ENCODE peak calls at places on chromosome 6, in six cellular contexts. One of them, this sample, is unnamed.

GRCh38 chr6:167827588-167828324 is 1.0 kb downstream of the AFDN start:
- DNase-seq in hippocampal formation: peak; percentile 36
- DNase-seq in occipital lobe: no peak
- DNase-seq in bronchial epithelial cell: no peak
- DNase-seq in stimulated activated CD4-positive, alpha-beta T cell treated with anti-CD3 and anti-CD28 coated beads, Interleukin-1b, Interleukin-23, amount 100 ng/mL, for 48 hours: peak; percentile 11
- DNase-seq in SK-MEL-5: peak; percentile 59
- DNase-seq in this sample: no peak

GRCh38 chr6:14865609-14866100 is 380.2 kb upstream of the JARID2 start:
- DNase-seq in bronchial epithelial cell: no peak
- DNase-seq in hippocampal formation: no peak
- DNase-seq in occipital lobe: no peak
- DNase-seq in SK-MEL-5: no peak
- DNase-seq in stimulated activated CD4-positive, alpha-beta T cell treated with anti-CD3 and anti-CD28 coated beads, Interleukin-1b, Interleukin-23, amount 100 ng/mL, for 48 hours: no peak
- DNase-seq in this sample: no peak

GRCh38 chr6:168884646-168885086 is 369.0 kb downstream of the THBS2 start:
- DNase-seq in occipital lobe: no peak
- DNase-seq in hippocampal formation: peak; percentile 70
- DNase-seq in bronchial epithelial cell: peak; percentile 6
- DNase-seq in stimulated activated CD4-positive, alpha-beta T cell treated with anti-CD3 and anti-CD28 coated beads, Interleukin-1b, Interleukin-23, amount 100 ng/mL, for 48 hours: peak; percentile 65
- DNase-seq in SK-MEL-5: peak; percentile 43
- DNase-seq in this sample: peak; percentile 49

GRCh38 chr6:40407239-40407638 is 179.9 kb downstream of the LRFN2 start:
- DNase-seq in hippocampal formation: no peak
- DNase-seq in stimulated activated CD4-positive, alpha-beta T cell treated with anti-CD3 and anti-CD28 coated beads, Interleukin-1b, Interleukin-23, amount 100 ng/mL, for 48 hours: no peak
- DNase-seq in SK-MEL-5: no peak
- DNase-seq in bronchial epithelial cell: no peak
- DNase-seq in occipital lobe: no peak
- DNase-seq in this sample: no peak

GRCh38 chr6:90109141-90109540 is 187.5 kb downstream of the BACH2 start:
- DNase-seq in SK-MEL-5: no peak
- DNase-seq in occipital lobe: no peak
- DNase-seq in hippocampal formation: no peak
- DNase-seq in bronchial epithelial cell: no peak
- DNase-seq in stimulated activated CD4-positive, alpha-beta T cell treated with anti-CD3 and anti-CD28 coated beads, Interleukin-1b, Interleukin-23, amount 100 ng/mL, for 48 hours: peak; percentile 48
- DNase-seq in this sample: no peak

GRCh38 chr6:152566040-152566875 is 70.9 kb downstream of the SYNE1 start:
- DNase-seq in stimulated activated CD4-positive, alpha-beta T cell treated with anti-CD3 and anti-CD28 coated beads, Interleukin-1b, Interleukin-23, amount 100 ng/mL, for 48 hours: no peak
- DNase-seq in occipital lobe: no peak
- DNase-seq in SK-MEL-5: no peak
- DNase-seq in bronchial epithelial cell: no peak
- DNase-seq in hippocampal formation: no peak
- DNase-seq in this sample: no peak

GRCh38 chr6:34200340-34200971 is 36.2 kb upstream of the HMGA1 start:
- DNase-seq in bronchial epithelial cell: no peak
- DNase-seq in hippocampal formation: no peak
- DNase-seq in occipital lobe: no peak
- DNase-seq in SK-MEL-5: peak; percentile 46
- DNase-seq in stimulated activated CD4-positive, alpha-beta T cell treated with anti-CD3 and anti-CD28 coated beads, Interleukin-1b, Interleukin-23, amount 100 ng/mL, for 48 hours: no peak
- DNase-seq in this sample: no peak

GRCh38 chr6:167858086-167858591 is 31.4 kb downstream of the AFDN start:
- DNase-seq in hippocampal formation: no peak
- DNase-seq in SK-MEL-5: no peak
- DNase-seq in occipital lobe: no peak
- DNase-seq in stimulated activated CD4-positive, alpha-beta T cell treated with anti-CD3 and anti-CD28 coated beads, Interleukin-1b, Interleukin-23, amount 100 ng/mL, for 48 hours: no peak
- DNase-seq in bronchial epithelial cell: no peak
- DNase-seq in this sample: no peak

GRCh38 chr6:87407531-87407895 is 259 bp upstream of the CFAP206 start:
- DNase-seq in occipital lobe: no peak
- DNase-seq in SK-MEL-5: peak; percentile 49
- DNase-seq in bronchial epithelial cell: peak; percentile 40
- DNase-seq in stimulated activated CD4-positive, alpha-beta T cell treated with anti-CD3 and anti-CD28 coated beads, Interleukin-1b, Interleukin-23, amount 100 ng/mL, for 48 hours: no peak
- DNase-seq in hippocampal formation: peak; percentile 45
- DNase-seq in this sample: no peak

GRCh38 chr6:116064626-116065025 is 3.9 kb upstream of the FRK start:
- DNase-seq in hippocampal formation: no peak
- DNase-seq in stimulated activated CD4-positive, alpha-beta T cell treated with anti-CD3 and anti-CD28 coated beads, Interleukin-1b, Interleukin-23, amount 100 ng/mL, for 48 hours: no peak
- DNase-seq in bronchial epithelial cell: no peak
- DNase-seq in occipital lobe: no peak
- DNase-seq in SK-MEL-5: no peak
- DNase-seq in this sample: no peak

GRCh38 chr6:53962631-53963030 is 148.6 kb upstream of the MLIP start:
- DNase-seq in bronchial epithelial cell: no peak
- DNase-seq in occipital lobe: no peak
- DNase-seq in SK-MEL-5: no peak
- DNase-seq in stimulated activated CD4-positive, alpha-beta T cell treated with anti-CD3 and anti-CD28 coated beads, Interleukin-1b, Interleukin-23, amount 100 ng/mL, for 48 hours: no peak
- DNase-seq in hippocampal formation: no peak
- DNase-seq in this sample: no peak

GRCh38 chr6:119310486-119311036 is 39.0 kb downstream of the MAN1A1 start:
- DNase-seq in SK-MEL-5: no peak
- DNase-seq in stimulated activated CD4-positive, alpha-beta T cell treated with anti-CD3 and anti-CD28 coated beads, Interleukin-1b, Interleukin-23, amount 100 ng/mL, for 48 hours: peak; percentile 6
- DNase-seq in bronchial epithelial cell: peak; percentile 35
- DNase-seq in hippocampal formation: no peak
- DNase-seq in occipital lobe: no peak
- DNase-seq in this sample: no peak

GRCh38 chr6:56062856-56063255 is 184.5 kb downstream of the COL21A1 start:
- DNase-seq in hippocampal formation: no peak
- DNase-seq in occipital lobe: no peak
- DNase-seq in bronchial epithelial cell: no peak
- DNase-seq in stimulated activated CD4-positive, alpha-beta T cell treated with anti-CD3 and anti-CD28 coated beads, Interleukin-1b, Interleukin-23, amount 100 ng/mL, for 48 hours: no peak
- DNase-seq in SK-MEL-5: no peak
- DNase-seq in this sample: no peak

GRCh38 chr6:72930733-72931132 is 294.6 kb downstream of the KHDC1L start:
- DNase-seq in bronchial epithelial cell: no peak
- DNase-seq in hippocampal formation: no peak
- DNase-seq in SK-MEL-5: no peak
- DNase-seq in stimulated activated CD4-positive, alpha-beta T cell treated with anti-CD3 and anti-CD28 coated beads, Interleukin-1b, Interleukin-23, amount 100 ng/mL, for 48 hours: no peak
- DNase-seq in occipital lobe: no peak
- DNase-seq in this sample: no peak

This sample was measured in CD8-positive, alpha-beta memory T cell.